ENCODE peak calls at places on chromosome 5, in eight cellular contexts. O is HCT116, T is stomach, H is prostate gland, S is transverse colon, V is breast epithelium, U is HL-60, B is GM23338. L is an unnamed sample.

GRCh38 chr5:88941581-88941980 is 58.6 kb upstream of the MEF2C start:
- DNase-seq in O (no peak), H (no peak), V (no peak), T (no peak), S (no peak), U (no peak), B (no peak), L (no peak)

GRCh38 chr5:136046231-136046630 is 17.4 kb downstream of the TGFBI start:
- DNase-seq in B (no peak), T (no peak), O (no peak), U (no peak), V (no peak), H (no peak), S (no peak), L (no peak)

GRCh38 chr5:122751293-122751753 is 23.6 kb upstream of the SNX2 start:
- DNase-seq in B (peak; percentile 79), V (peak; percentile 25), H (no peak), U (no peak), T (no peak), S (no peak), O (no peak), L (no peak)

GRCh38 chr5:165139262-165139661 is 1633.8 kb downstream of the MAT2B start:
- DNase-seq in H (no peak), V (no peak), U (peak; percentile 20), T (no peak), O (no peak), S (no peak), B (no peak), L (no peak)

GRCh38 chr5:58764199-58764598 is 181.3 kb downstream of the RAB3C start:
- DNase-seq in H (no peak), B (no peak), V (peak; percentile 41), U (no peak), S (no peak), O (no peak), T (no peak), L (no peak)

GRCh38 chr5:39014544-39014943 is 59.7 kb downstream of the RICTOR start:
- DNase-seq in O (no peak), B (no peak), S (no peak), T (no peak), V (no peak), U (no peak), H (no peak), L (no peak)

GRCh38 chr5:138668981-138669380 is 84.2 kb upstream of the CTNNA1 start:
- DNase-seq in H (no peak), O (no peak), B (no peak), T (no peak), V (no peak), U (no peak), S (no peak), L (no peak)

GRCh38 chr5:30324083-30324482 is 869.4 kb upstream of the CDH6 start:
- DNase-seq in V (no peak), T (no peak), U (no peak), B (peak; percentile 31), O (no peak), S (no peak), H (no peak), L (no peak)

GRCh38 chr5:44932922-44933585 is 124.3 kb downstream of the MRPS30 start:
- DNase-seq in B (no peak), U (no peak), O (no peak), H (no peak), V (no peak), T (no peak), S (no peak), L (no peak)

GRCh38 chr5:132465095-132465707 is 25.4 kb downstream of the IRF1 start:
- DNase-seq in S (peak; percentile 26), V (no peak), B (no peak), T (no peak), O (no peak), U (no peak), H (no peak), L (no peak)

GRCh38 chr5:132464155-132464939 is 26.2 kb downstream of the IRF1 start:
- DNase-seq in S (peak; percentile 55), H (no peak), O (no peak), V (no peak), U (no peak), T (no peak), B (peak; percentile 52), L (no peak)

GRCh38 chr5:132468665-132469379 is 21.8 kb downstream of the IRF1 start:
- DNase-seq in H (no peak), S (peak; percentile 3), B (no peak), O (no peak), T (peak; percentile 23), U (no peak), V (no peak), L (no peak)

GRCh38 chr5:132467292-132467984 is 23.1 kb downstream of the IRF1 start:
- DNase-seq in T (no peak), B (no peak), U (no peak), O (no peak), H (no peak), S (peak; percentile 39), V (no peak), L (no peak)

GRCh38 chr5:132466453-132467291 is 23.9 kb downstream of the IRF1 start:
- DNase-seq in S (peak; percentile 74), T (peak; percentile 51), O (no peak), B (no peak), H (no peak), V (no peak), U (peak; percentile 71), L (no peak)
- TF ChIP-seq POLR2AphosphoS5 in S (peak; percentile 19), T (no peak), O (no peak), B (no peak), H (no peak), V (no peak), U (peak; percentile 95), L (no peak)

DNA sequence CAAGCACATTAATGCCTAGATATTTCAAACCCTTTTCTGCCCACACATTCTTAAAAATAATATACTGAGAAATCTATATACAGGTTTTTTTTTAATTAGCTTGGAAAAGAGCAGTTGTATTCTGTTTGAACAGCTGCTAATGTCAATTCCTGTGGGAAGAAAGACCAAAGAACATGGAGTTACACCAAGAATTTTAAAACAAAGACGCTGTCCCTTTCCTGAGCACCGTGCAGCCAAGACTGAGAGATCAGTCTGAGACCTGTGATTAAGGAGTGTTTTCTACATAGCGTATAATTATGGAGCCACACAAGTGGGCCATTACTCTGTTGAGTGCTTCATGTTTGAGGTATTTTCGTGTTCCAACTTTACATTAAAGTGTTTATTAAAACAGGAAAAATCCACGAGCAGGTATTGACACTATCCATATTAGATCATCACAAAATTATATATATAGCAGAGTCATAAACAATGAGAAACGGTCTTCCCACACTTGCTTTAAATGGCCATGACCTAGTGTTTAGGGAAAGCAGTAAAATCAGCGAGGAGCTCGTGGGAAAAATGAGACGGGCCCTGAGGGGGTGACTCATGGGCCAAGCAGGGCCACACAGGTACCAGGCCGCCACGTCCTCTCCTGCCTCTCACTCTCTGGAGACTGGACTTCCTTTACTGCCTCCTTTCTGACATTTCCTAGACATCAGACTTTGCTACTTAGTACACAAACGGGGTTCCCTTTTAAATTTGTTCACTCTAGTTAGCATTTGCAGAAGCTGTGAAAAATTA is 153.1 kb upstream of the OTULINL start:
- DNase-seq in V (no peak), O (no peak), S (no peak), U (no peak), B (no peak), H (no peak), T (no peak), L (no peak)
- H3K27me3 ChIP-seq in V (no peaks in the 10 kb centered on the region), O (no peaks in the 10 kb centered on the region), S (no peaks in the 10 kb centered on the region), U (no peaks in the 10 kb centered on the region), B (no peaks in the 10 kb centered on the region), H (no peaks in the 10 kb centered on the region), T (no peaks in the 10 kb centered on the region), L (no peaks in the 10 kb centered on the region)

GRCh38 chr5:139775872-139776271 is 19.7 kb upstream of the PSD2 start:
- DNase-seq in S (no peak), B (no peak), H (no peak), V (no peak), O (no peak), T (no peak), U (no peak), L (no peak)

GRCh38 chr5:139772392-139772791 is 23.2 kb upstream of the PSD2 start:
- DNase-seq in T (no peak), V (no peak), O (no peak), S (no peak), H (no peak), B (no peak), U (no peak), L (no peak)

GRCh38 chr5:139772927-139773690 is 22.5 kb upstream of the PSD2 start:
- DNase-seq in B (no peak), S (no peak), H (no peak), U (no peak), O (no peak), V (no peak), T (no peak), L (no peak)

GRCh38 chr5:139776856-139777255 is 18.8 kb upstream of the PSD2 start:
- DNase-seq in U (no peak), T (no peak), O (no peak), V (no peak), H (no peak), S (no peak), B (no peak), L (no peak)

DNA sequence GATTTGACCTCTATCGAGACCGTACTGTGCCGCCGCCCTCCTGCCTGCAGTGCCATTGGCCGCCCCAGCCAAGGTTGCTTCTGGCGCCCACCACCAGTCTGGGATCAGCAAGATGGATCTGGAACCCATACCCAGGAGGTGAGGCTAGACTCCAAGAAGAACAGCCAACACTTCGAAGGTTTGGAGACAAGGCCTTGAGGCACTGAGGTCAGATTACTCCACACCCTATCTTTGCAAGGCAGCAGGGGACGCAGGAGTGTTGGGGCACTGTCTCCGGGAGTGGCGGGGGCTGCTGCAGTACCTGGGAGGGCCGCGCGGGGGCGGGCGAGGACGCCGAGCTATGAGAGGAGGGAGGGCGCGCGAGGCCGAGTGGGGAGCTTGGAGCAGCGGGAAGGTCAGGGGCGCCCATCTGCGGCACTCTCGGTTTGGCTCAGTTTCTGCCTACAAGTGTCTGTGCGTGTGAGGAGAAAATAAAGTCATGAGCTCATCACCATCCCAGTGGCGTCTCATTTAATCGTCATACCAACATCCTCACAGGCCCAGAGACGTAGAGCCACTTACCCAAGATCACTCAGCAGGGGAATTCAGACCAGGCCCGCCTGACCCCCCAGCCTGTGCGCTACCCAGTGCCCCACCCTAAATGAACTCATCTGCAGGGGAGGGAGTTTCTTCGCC is 20.5 kb upstream of the PSD2 start:
- DNase-seq in H (peak; percentile 40), S (peak; percentile 78), O (no peak), B (peak; percentile 95), U (no peak), V (no peak), T (peak; percentile 77), L (no peak)
- TF ChIP-seq POLR2AphosphoS5 in H (no peak), S (no peak), O (no peak), B (no peak), U (no peak), V (no peak), T (no peak), L (no peak)

GRCh38 chr5:3452622-3453021 is 143.0 kb upstream of the IRX1 start:
- DNase-seq in S (no peak), O (no peak), U (no peak), V (no peak), B (no peak), H (no peak), T (no peak), L (peak; percentile 81)

GRCh38 chr5:3451961-3452360 is 143.7 kb upstream of the IRX1 start:
- DNase-seq in B (no peak), U (no peak), V (no peak), T (no peak), S (no peak), H (no peak), O (no peak), L (no peak)

GRCh38 chr5:3460416-3460815 is 135.2 kb upstream of the IRX1 start:
- DNase-seq in U (no peak), H (no peak), B (no peak), S (no peak), O (no peak), T (no peak), V (no peak), L (no peak)

GRCh38 chr5:3456121-3456681 is 139.4 kb upstream of the IRX1 start:
- DNase-seq in O (no peak), T (no peak), B (no peak), S (no peak), U (no peak), H (no peak), V (peak; percentile 62), L (no peak)
- H3K27me3 ChIP-seq in O (no peaks in the 10 kb centered on the region), T (no peaks in the 10 kb centered on the region), B (no peaks in the 10 kb centered on the region), S (no peaks in the 10 kb centered on the region), U (no peaks in the 10 kb centered on the region), H (no peaks in the 10 kb centered on the region), V (no peaks in the 10 kb centered on the region), L (no peaks in the 10 kb centered on the region)

L was measured in esophagus muscularis mucosa.